ENCODE peak calls at places on chromosomes 13 and 19, in ten cellular contexts. D is suprapubic skin, S is right lobe of liver, N is heart right ventricle, Z is SK-N-SH, P is sigmoid colon, J is thoracic aorta, H is astrocyte, R is PC-3, C is IMR-90. E is an unnamed sample.

GRCh38 chr19:55370305-55370988 is at the start of gene IL11:
- DNase-seq in D (no peak), S (no peak), N (no peak), Z (no peak), P (no peak), J (no peak), H (peak; percentile 57), R (peak; percentile 63), C (peak; percentile 78), E (no peak)

GRCh38 chr13:33560722-33561121 is 257.2 kb upstream of the RFC3 start:
- DNase-seq in D (no peak), S (no peak), N (no peak), Z (no peak), P (no peak), J (no peak), H (no peak), R (no peak), C (no peak), E (no peak)

GRCh38 chr19:5285955-5286354 is 54.7 kb downstream of the PTPRS start:
- DNase-seq in D (no peak), S (no peak), N (no peak), Z (peak; percentile 20), P (no peak), J (no peak), H (no peak), R (no peak), C (no peak), E (no peak)

GRCh38 chr13:40271931-40272775 is 394.3 kb downstream of the FOXO1 start:
- DNase-seq in D (peak; percentile 87), S (no peak), N (peak; percentile 45), Z (no peak), P (peak; percentile 93), J (peak; percentile 76), H (peak; percentile 92), R (peak; percentile 71), C (peak; percentile 22), E (peak; percentile 44)

GRCh38 chr19:8342316-8342683 is 762 bp downstream of the KANK3 start:
- DNase-seq in D (no peak), S (no peak), N (no peak), Z (no peak), P (no peak), J (no peak), H (no peak), R (no peak), C (no peak), E (no peak)

GRCh38 chr19:44553478-44554171 is 24.1 kb upstream of the CEACAM20 start:
- DNase-seq in D (no peak), S (no peak), N (no peak), Z (no peak), P (no peak), J (no peak), H (no peak), R (no peak), C (no peak), E (no peak)

GRCh38 chr13:51523082-51523518 is 61.2 kb upstream of the WDFY2 start:
- DNase-seq in D (no peak), S (peak; percentile 78), N (no peak), Z (peak; percentile 45), P (no peak), J (no peak), H (peak; percentile 59), R (peak; percentile 72), C (peak; percentile 69), E (no peak)

GRCh38 chr13:50713849-50714248 is 129.6 kb downstream of the DLEU7 start:
- DNase-seq in D (no peak), S (no peak), N (no peak), Z (no peak), P (no peak), J (no peak), H (peak; percentile 98), R (peak; percentile 31), C (peak; percentile 59), E (no peak)

GRCh38 chr19:55641376-55642152 is 762 bp downstream of the ZNF580 start:
- DNase-seq in D (no peak), S (peak; percentile 39), N (no peak), Z (peak; percentile 45), P (peak; percentile 75), J (no peak), H (peak; percentile 18), R (no peak), C (peak; percentile 18), E (no peak)

GRCh38 chr19:47005873-47006272 is 13.8 kb upstream of the NPAS1 start:
- DNase-seq in D (no peak), S (peak; percentile 80), N (no peak), Z (peak; percentile 72), P (no peak), J (no peak), H (no peak), R (peak; percentile 26), C (no peak), E (no peak)

DNA sequence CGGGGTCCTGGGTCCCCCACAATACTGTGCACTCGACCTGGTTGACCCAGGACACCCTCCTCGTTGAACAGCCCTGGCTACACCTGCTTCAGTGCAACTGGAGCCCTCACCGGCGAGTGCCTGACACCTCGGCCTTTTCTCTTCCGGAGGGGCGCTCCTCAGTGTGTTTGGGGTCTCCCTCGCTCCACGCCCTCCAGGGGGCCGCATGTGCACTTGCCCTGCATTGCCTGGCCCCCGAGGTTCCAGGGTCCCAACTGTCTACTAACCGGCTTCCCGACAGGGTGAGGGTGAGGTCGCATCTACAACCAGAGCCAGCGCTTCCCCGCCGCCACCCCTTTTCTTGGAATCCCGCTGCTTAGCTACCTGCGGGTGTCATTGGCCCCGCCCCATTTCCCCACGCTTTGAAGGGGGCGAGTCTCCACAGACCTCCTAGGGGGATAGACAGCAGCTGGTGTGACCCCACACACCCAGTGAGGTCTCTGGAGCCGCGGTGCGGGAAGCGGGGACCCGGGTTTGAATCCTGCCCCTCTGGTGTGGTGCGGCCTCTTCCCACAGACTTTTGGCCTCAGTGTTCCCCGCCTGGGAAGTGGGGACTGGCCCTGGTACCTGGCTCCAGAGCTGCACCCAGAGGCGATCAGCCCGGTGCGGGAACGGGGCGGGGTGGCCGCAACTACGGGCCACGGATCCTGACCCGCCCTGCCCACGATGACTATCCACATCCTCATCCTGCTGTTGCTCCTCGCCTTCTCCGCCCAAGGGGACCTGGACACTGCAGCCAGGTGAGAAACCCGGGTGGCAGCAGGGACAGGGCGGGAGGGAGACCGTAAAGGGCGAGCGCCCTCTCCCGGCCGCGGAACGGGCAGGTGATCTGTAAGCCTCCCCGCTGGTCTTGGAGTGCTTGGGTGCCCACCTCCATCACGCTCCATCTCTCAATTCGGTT is at the start of gene ADM5:
- DNase-seq in D (no peak), S (no peak), N (no peak), Z (peak; percentile 82), P (no peak), J (no peak), H (no peak), R (peak; percentile 83), C (no peak), E (no peak)
- H3K4me3 ChIP-seq in D (peak within 1 kb of the TSS; percentile 57), S (peak within 1 kb of the TSS; percentile 39), N (peak within 1 kb of the TSS; percentile 47), Z (peak within 1 kb of the TSS; percentile 81), P (peak within 1 kb of the TSS; percentile 44), J (peak within 1 kb of the TSS; percentile 74), H (peak within 1 kb of the TSS; percentile 57), R (peak within 1 kb of the TSS; percentile 82), C (peak within 1 kb of the TSS; percentile 69), E (peak within 1 kb of the TSS; percentile 62)

GRCh38 chr13:22061371-22061805 is 390.5 kb downstream of the FGF9 start:
- DNase-seq in D (no peak), S (no peak), N (no peak), Z (no peak), P (no peak), J (no peak), H (no peak), R (no peak), C (no peak), E (no peak)
- TF ChIP-seq CTCF in D (no peak), S (no peak), N (no peak), Z (no peak), P (no peak), J (no peak), H (no peak), R (no peak), C (no peak), E (no peak)

DNA sequence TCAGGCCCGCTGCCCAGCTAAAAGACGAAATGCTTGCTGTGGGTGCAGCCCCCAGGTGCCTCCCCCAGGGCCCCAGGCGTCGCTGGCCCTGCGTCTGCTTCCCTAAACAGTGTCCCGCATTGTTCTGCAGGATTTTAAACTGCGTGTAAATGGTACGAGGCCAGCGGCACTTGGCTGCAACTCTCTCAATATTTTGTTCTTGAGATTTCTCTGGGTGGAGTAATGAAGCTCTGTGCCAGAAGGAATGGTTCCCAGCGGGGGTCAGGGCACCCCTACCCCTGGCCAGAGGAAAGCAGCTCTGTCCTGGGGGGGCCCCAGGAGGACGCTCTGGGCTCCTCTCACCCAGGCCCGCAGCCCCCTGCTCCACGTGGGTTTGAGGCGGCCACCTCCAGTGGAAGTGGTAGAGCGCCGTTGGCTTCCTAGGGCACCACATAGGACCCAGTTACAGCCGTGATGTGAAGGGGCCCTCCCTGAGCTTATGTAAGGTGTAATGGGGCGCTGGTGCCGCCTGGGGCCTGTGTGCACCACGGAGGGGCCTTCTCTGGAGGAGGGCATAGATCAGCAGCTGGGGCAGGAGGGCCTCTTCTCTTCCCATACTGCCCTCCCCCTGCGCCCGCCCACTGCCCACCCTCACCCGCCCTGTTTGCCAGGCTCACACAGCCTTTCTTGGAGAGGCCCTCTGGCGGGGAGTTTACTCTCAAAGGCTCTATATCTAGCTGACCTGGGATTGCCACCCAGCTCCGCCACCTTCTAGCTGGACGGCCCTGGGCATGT is 19.8 kb downstream of the PAK4 start:
- DNase-seq in D (no peak), S (no peak), N (no peak), Z (no peak), P (no peak), J (no peak), H (no peak), R (no peak), C (no peak), E (no peak)
- H3K4me3 ChIP-seq in D (no peak overlapping the region), S (no peak overlapping the region), N (no peak overlapping the region), Z (no peak overlapping the region), P (peak overlapping the region; percentile 13), J (peak overlapping the region; percentile 59), H (no peak overlapping the region), R (no peak overlapping the region), C (no peak overlapping the region), E (no peak overlapping the region)

GRCh38 chr13:75132800-75133695 is 348.9 kb downstream of the TBC1D4 start:
- DNase-seq in D (no peak), S (no peak), N (no peak), Z (no peak), P (no peak), J (no peak), H (peak; percentile 26), R (no peak), C (no peak), E (no peak)

GRCh38 chr13:75139291-75139690 is 342.7 kb downstream of the TBC1D4 start:
- DNase-seq in D (no peak), S (no peak), N (no peak), Z (no peak), P (no peak), J (no peak), H (peak; percentile 27), R (peak; percentile 22), C (peak; percentile 26), E (no peak)

GRCh38 chr13:75135325-75135825 is 346.6 kb downstream of the TBC1D4 start:
- DNase-seq in D (no peak), S (no peak), N (no peak), Z (no peak), P (no peak), J (no peak), H (peak; percentile 99), R (peak; percentile 77), C (peak; percentile 93), E (no peak)

GRCh38 chr13:75136151-75136550 is 345.8 kb downstream of the TBC1D4 start:
- DNase-seq in D (no peak), S (no peak), N (no peak), Z (no peak), P (no peak), J (no peak), H (peak; percentile 36), R (no peak), C (no peak), E (no peak)

GRCh38 chr13:75137911-75138571 is 343.9 kb downstream of the TBC1D4 start:
- DNase-seq in D (no peak), S (no peak), N (peak; percentile 5), Z (no peak), P (no peak), J (no peak), H (no peak), R (no peak), C (no peak), E (no peak)
- TF ChIP-seq CTCF in D (no peak), S (no peak), N (no peak), Z (no peak), P (no peak), J (no peak), H (no peak), R (no peak), C (no peak), E (no peak)

E was measured in epithelial cell of proximal tubule.